ENCODE peak calls at places on chromosomes 1 and 21, in five cellular contexts. P is upper lobe of left lung, N is NB4, M is aorta, K is K562. S is an unnamed sample.

GRCh38 chr1:185280589-185280988 is 36.5 kb downstream of the IVNS1ABP start:
- DNase-seq in K (no peak), N (no peak), M (no peak), P (no peak), S (no peak)

GRCh38 chr1:3944621-3944914 is 44.5 kb upstream of the C1orf174 start:
- DNase-seq in N (no peak), M (no peak), P (no peak), K (no peak), S (no peak)

GRCh38 chr1:40653851-40654537 is 11.5 kb downstream of the RIMS3 start:
- DNase-seq in P (no peak), N (peak), M (no peak), K (peak), S (no peak)

GRCh38 chr1:11286735-11287410 is 13.9 kb downstream of the UBIAD1 start:
- DNase-seq in M (no peak), K (no peak), P (no peak), N (no peak), S (no peak)

GRCh38 chr1:100530901-100531487 is 6.9 kb upstream of the GPR88 start:
- DNase-seq in M (peak), K (no peak), P (peak), N (peak), S (no peak)

GRCh38 chr1:69967245-69967766 is 238.1 kb downstream of the LRRC40 start:
- DNase-seq in M (no peak), K (no peak), N (peak), P (no peak), S (no peak)

GRCh38 chr1:12665511-12665910 is 21.6 kb downstream of the AADACL4 start:
- DNase-seq in M (no peak), K (no peak), P (no peak), N (no peak), S (no peak)

GRCh38 chr21:46023126-46023985 is 41.8 kb downstream of the COL6A1 start:
- DNase-seq in N (no peak), M (no peak), P (no peak), K (no peak), S (no peak)

GRCh38 chr1:8047112-8047511 is 21.0 kb upstream of the ERRFI1 start:
- DNase-seq in P (no peak), N (peak), K (no peak), M (no peak), S (no peak)

GRCh38 chr1:97013904-97014303 is 292.3 kb downstream of the PTBP2 start:
- DNase-seq in K (no peak), N (no peak), P (no peak), M (no peak), S (no peak)

GRCh38 chr1:63277195-63278192 is 44.9 kb upstream of the FOXD3 start:
- DNase-seq in K (no peak), M (no peak), N (no peak), P (no peak), S (no peak)

GRCh38 chr1:226736908-226737818 is 1.9 kb downstream of the ITPKB start:
- DNase-seq in P (peak), N (peak), K (no peak), M (peak), S (no peak)

GRCh38 chr1:59990470-59990869 is 63.9 kb upstream of the CYP2J2 start:
- DNase-seq in K (peak), M (no peak), P (no peak), N (no peak), S (no peak)

GRCh38 chr1:59994302-59995198 is 68.0 kb upstream of the CYP2J2 start:
- DNase-seq in P (no peak), M (no peak), N (no peak), K (no peak), S (no peak)

GRCh38 chr21:44051462-44051941 is 39.4 kb downstream of the TRAPPC10 start:
- DNase-seq in N (no peak), P (no peak), M (peak), K (no peak), S (no peak)

GRCh38 chr1:26692211-26692792 is 3.5 kb upstream of the ARID1A start:
- DNase-seq in M (peak), K (peak), P (peak), N (peak), S (no peak)

GRCh38 chr1:97006044-97006676 is 284.6 kb downstream of the PTBP2 start:
- DNase-seq in K (no peak), M (peak), P (no peak), N (no peak), S (no peak)

GRCh38 chr1:247936415-247936814 is 11.7 kb downstream of the OR2AJ1 start:
- DNase-seq in M (no peak), K (no peak), N (peak), P (no peak), S (no peak)

GRCh38 chr1:17033481-17033880 is 20.4 kb downstream of the SDHB start:
- DNase-seq in K (no peak), M (no peak), P (no peak), N (no peak), S (no peak)

GRCh38 chr1:227330279-227330678 is 12.0 kb upstream of the CDC42BPA start:
- DNase-seq in P (no peak), K (no peak), N (peak), M (no peak), S (no peak)

GRCh38 chr1:208600456-208600855 is 356.3 kb upstream of the PLXNA2 start:
- DNase-seq in M (no peak), K (no peak), N (no peak), P (no peak), S (no peak)

GRCh38 chr21:34593423-34593822 is 21.5 kb downstream of the RCAN1 start:
- DNase-seq in N (no peak), M (no peak), K (no peak), P (peak), S (no peak)

GRCh38 chr1:36092166-36092797 is 3.6 kb downstream of the ADPRS start:
- DNase-seq in N (no peak), K (no peak), P (no peak), M (no peak), S (no peak)

GRCh38 chr1:110619412-110620249 is 13.5 kb upstream of the KCNA2 start:
- DNase-seq in K (peak), M (peak), P (peak), N (peak), S (peak)
- H3K4me3 ChIP-seq in K (no peak), M (no peak), P (peak), N (no peak), S (peak)

DNA sequence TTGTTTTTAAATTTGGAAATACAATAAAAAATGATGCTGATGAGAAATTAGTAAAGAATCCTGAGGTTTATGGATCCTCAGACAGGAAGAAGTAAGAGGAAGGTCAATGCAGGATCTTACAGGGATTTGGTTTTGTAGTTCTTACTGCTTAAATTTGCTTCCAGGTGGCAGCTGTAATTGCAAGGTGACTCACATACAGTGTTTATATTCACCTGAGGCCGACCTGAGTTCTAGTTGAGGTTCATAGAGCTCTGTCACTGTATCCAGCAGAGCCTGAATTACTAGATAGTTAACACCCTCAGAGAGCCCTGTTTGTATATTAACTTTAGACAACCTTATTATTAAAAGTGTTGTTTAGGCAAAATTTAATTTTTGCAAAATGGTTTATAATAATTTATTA is 1.4 kb upstream of the WDR26 start:
- DNase-seq in K (peak), P (no peak), N (no peak), M (no peak), S (no peak)
- H3K4me3 ChIP-seq in K (no peak), P (peak), N (peak), M (no peak), S (no peak)

GRCh38 chr1:15935056-15935950 is 40.6 kb downstream of the ZBTB17 start:
- DNase-seq in M (no peak), K (no peak), N (no peak), P (no peak), S (no peak)
- H3K4me3 ChIP-seq in M (no peak), K (no peak), N (no peak), P (no peak), S (no peak)

DNA sequence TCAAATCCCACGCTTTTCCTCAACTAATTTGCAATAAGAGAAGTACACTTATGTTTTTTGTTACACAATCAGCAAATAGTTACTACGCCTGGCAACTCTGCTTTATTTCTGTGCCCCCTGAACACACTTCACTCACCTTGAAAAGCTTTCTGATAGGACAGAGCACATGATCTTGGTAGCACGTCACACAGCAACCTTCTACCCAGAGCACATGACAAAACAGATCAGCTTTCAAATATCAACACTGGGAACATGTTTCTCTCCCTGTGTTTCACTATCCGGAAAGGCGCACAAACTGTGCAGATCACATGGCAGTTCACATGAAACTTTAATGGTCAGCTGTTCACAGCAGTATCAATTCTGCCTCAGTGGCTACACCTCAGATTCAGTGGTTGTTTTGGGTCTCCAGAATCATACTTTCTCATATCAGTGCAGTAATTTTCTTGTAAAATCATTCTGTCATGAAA is 2.2 kb downstream of the SLC19A2 start:
- DNase-seq in N (no peak), K (peak), M (no peak), P (peak), S (no peak)
- H3K4me3 ChIP-seq in N (peak), K (peak), M (peak), P (peak), S (peak)

GRCh38 chr1:214439352-214440119 is 111.9 kb downstream of the PTPN14 start:
- DNase-seq in K (no peak), N (peak), P (peak), M (no peak), S (no peak)
- H3K4me3 ChIP-seq in K (no peak), N (peak), P (peak), M (no peak), S (no peak)

DNA sequence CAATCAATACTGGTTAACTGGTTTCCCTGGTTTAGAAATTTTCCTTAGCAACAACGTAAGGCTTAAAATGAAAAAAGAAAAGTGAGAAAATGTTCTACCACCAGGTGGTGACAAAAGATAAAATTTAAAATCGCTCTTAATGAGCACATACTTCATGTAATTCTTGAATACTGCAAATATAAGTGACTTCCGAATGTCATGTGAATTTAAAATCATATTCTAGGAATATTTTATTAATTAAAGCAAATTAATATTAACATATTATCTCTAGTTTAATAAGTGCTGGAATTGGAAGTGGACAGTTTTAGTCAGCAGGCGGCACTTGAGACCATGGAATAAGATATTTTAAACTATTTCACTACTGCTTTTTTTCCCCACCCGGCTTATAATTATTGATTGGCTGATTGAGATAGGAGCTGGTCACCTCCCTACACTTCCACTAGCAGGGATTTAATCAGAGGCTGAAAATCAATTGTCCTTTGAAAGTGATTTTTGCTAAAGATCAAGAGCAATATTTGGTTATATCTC is 5.0 kb upstream of the ADAMTS1 start:
- DNase-seq in N (peak), K (no peak), P (no peak), M (no peak), S (no peak)
- H3K4me3 ChIP-seq in N (no peak), K (no peak), P (no peak), M (no peak), S (no peak)

GRCh38 chr1:24323281-24323680 is 4.1 kb downstream of the GRHL3 start:
- DNase-seq in K (no peak), M (no peak), P (no peak), N (no peak), S (no peak)
- H3K4me3 ChIP-seq in K (no peak), M (no peak), P (no peak), N (no peak), S (peak)

GRCh38 chr1:202018226-202018475 is 7.8 kb downstream of the ELF3 start:
- DNase-seq in N (no peak), P (no peak), K (no peak), M (no peak), S (no peak)

GRCh38 chr1:202016022-202016624 is 5.7 kb downstream of the ELF3 start:
- DNase-seq in K (no peak), M (no peak), P (no peak), N (no peak), S (no peak)

GRCh38 chr1:202018476-202019234 is 8.3 kb downstream of the ELF3 start:
- DNase-seq in K (peak), M (no peak), P (peak), N (no peak), S (no peak)

GRCh38 chr1:202016717-202017384 is 6.5 kb downstream of the ELF3 start:
- DNase-seq in N (no peak), M (no peak), K (no peak), P (no peak), S (no peak)

DNA sequence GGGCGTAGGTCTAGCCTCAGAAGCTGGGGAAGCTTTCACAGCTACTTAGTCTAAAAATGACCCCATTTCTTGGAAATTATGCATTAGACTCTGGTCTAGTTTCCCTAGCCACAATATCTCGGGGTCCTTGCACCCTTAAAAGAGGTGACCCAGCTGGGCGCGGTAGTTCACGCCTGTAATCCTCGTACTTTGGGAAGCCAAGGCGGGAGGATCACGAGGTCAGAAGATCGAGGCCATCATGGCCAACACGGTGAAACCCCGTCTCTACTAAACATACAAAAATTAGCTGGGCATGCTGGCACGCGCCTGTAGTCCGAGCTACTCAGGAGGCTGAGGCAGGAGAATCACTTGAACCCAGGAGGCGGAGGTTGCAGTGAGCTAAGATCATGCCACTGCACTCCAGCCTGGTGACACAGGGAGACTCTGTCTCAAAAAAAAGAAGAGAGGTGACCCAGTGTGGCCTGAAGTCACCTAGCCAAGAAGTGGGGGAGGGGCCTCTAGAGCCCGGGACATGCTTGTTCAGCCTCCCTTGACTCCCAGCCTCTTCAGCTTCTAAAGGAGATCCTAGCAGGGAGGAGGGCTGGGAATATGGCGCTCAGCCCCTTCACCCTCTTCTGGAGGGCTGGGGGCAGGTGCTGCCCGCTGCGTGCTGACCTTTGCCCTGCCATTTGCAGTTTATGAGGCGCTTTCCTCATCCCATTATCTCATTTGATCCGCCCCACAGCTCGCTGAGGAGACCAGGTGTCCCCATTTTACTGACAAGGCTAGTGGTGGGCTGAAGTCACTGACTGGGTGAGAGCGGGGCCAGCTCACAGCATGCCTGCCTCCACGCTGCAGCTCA is 7.2 kb downstream of the ELF3 start:
- DNase-seq in P (peak), K (no peak), N (no peak), M (no peak), S (no peak)
- H3K4me3 ChIP-seq in P (no peak), K (no peak), N (no peak), M (no peak), S (no peak)

DNA sequence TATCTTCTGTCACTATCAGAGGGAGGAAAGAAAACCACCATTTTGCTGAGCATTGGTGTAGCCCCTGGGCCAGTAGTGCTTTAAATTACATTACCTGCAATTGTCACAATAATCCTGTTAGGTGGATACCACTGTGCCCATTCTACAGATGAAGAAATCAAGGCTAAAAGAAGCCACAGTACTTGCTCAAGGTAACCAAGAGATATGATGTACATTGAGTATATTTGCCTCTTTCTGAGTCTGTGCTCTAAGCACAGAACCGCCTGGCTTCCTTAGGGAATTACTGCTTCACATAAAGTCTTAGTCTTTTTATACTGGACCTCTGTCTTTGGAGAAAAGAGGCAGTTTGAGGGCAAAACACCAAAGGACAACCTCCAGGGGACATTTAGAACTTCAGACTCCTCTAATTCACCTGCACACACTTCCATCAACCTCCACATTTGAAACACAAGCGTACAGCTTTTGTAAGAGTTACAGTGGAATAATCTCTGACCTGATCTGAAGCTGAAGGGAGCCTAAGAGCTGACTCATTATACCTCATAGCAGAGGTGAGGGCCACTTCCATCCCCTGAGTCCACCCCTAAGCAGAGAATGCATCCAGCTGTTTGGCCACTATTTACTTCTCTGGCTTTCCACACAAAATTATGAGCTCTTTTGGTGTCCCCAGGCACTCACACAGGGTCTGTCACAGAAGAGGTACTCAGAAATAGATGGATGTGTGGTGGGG is 61.8 kb downstream of the PLPP3 start:
- DNase-seq in P (no peak), K (peak), N (no peak), M (no peak), S (no peak)
- H3K4me3 ChIP-seq in P (no peak), K (no peak), N (no peak), M (no peak), S (no peak)

DNA sequence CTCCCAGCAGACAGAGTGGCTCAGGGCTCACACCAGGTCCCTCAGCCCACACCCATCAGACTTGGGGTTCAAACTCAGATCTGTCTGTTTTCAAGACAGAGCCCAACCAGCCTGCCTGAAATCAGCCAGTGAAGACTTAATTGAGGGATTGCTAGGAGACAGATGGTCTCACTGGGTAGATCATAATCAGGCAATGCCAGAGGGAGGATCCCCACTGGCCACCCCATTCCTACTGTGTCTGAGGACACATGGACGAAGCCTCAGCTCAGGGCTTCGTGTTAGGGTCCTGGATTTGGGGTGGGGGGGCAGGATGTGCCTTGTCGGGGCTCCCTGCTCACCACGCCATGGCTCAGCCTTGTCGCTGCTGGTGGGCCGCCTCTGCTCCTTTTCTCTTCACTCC is 21.1 kb downstream of the RNF187 start:
- DNase-seq in K (no peak), N (no peak), P (no peak), M (no peak), S (no peak)
- H3K4me3 ChIP-seq in K (no peak), N (no peak), P (no peak), M (no peak), S (no peak)

S was measured in esophagus squamous epithelium.